ENCODE peak calls at places on chromosome 7, in eight cellular contexts. One of them, this sample, is unnamed.

GRCh38 chr7:117172283-117172682 is 150.6 kb downstream of the WNT2 start:
- DNase-seq in coronary artery: no peak
- DNase-seq in AG04450: no peak
- DNase-seq in HFF-Myc: no peak
- DNase-seq in B cell: no peak
- DNase-seq in fibroblast of lung: no peak
- DNase-seq in GM06990: no peak
- DNase-seq in kidney: no peak
- DNase-seq in this sample: no peak

GRCh38 chr7:156129589-156129988 is 317.3 kb upstream of the SHH start:
- DNase-seq in coronary artery: no peak
- DNase-seq in AG04450: no peak
- DNase-seq in HFF-Myc: no peak
- DNase-seq in B cell: no peak
- DNase-seq in fibroblast of lung: no peak
- DNase-seq in GM06990: no peak
- DNase-seq in kidney: no peak
- DNase-seq in this sample: no peak

GRCh38 chr7:1673581-1674102 is 3.6 kb downstream of the ELFN1 start:
- DNase-seq in coronary artery: peak; percentile 52
- DNase-seq in AG04450: no peak
- DNase-seq in HFF-Myc: no peak
- DNase-seq in B cell: no peak
- DNase-seq in fibroblast of lung: no peak
- DNase-seq in GM06990: no peak
- DNase-seq in kidney: peak; percentile 53
- DNase-seq in this sample: no peak

GRCh38 chr7:16004661-16005060 is 318.2 kb upstream of the MEOX2 start:
- DNase-seq in coronary artery: no peak
- DNase-seq in AG04450: no peak
- DNase-seq in HFF-Myc: no peak
- DNase-seq in B cell: no peak
- DNase-seq in fibroblast of lung: no peak
- DNase-seq in GM06990: no peak
- DNase-seq in kidney: no peak
- DNase-seq in this sample: no peak

GRCh38 chr7:7581531-7582179 is 15.0 kb downstream of the MIOS start:
- DNase-seq in coronary artery: no peak
- DNase-seq in AG04450: no peak
- DNase-seq in HFF-Myc: no peak
- DNase-seq in B cell: no peak
- DNase-seq in fibroblast of lung: no peak
- DNase-seq in GM06990: no peak
- DNase-seq in kidney: no peak
- DNase-seq in this sample: no peak

GRCh38 chr7:153380636-153381035 is 621.1 kb downstream of the ACTR3B start:
- DNase-seq in coronary artery: no peak
- DNase-seq in AG04450: no peak
- DNase-seq in HFF-Myc: no peak
- DNase-seq in B cell: no peak
- DNase-seq in fibroblast of lung: no peak
- DNase-seq in GM06990: no peak
- DNase-seq in kidney: no peak
- DNase-seq in this sample: no peak

GRCh38 chr7:81812514-81813472 is 42.9 kb upstream of the HGF start:
- DNase-seq in coronary artery: no peak
- DNase-seq in AG04450: no peak
- DNase-seq in HFF-Myc: no peak
- DNase-seq in B cell: no peak
- DNase-seq in fibroblast of lung: no peak
- DNase-seq in GM06990: peak; percentile 16
- DNase-seq in kidney: no peak
- DNase-seq in this sample: no peak

GRCh38 chr7:71286336-71286735 is 154.4 kb downstream of the GALNT17 start:
- DNase-seq in coronary artery: peak; percentile 70
- DNase-seq in AG04450: no peak
- DNase-seq in HFF-Myc: no peak
- DNase-seq in B cell: no peak
- DNase-seq in fibroblast of lung: no peak
- DNase-seq in GM06990: no peak
- DNase-seq in kidney: no peak
- DNase-seq in this sample: no peak

GRCh38 chr7:14936530-14936929 is 34.0 kb upstream of the DGKB start:
- DNase-seq in coronary artery: no peak
- DNase-seq in AG04450: no peak
- DNase-seq in HFF-Myc: no peak
- DNase-seq in B cell: no peak
- DNase-seq in fibroblast of lung: peak; percentile 30
- DNase-seq in GM06990: no peak
- DNase-seq in kidney: peak; percentile 60
- DNase-seq in this sample: no peak

GRCh38 chr7:77802557-77803410 is 4.2 kb downstream of the PHTF2 start:
- DNase-seq in coronary artery: no peak
- DNase-seq in AG04450: no peak
- DNase-seq in HFF-Myc: no peak
- DNase-seq in B cell: no peak
- DNase-seq in fibroblast of lung: no peak
- DNase-seq in GM06990: no peak
- DNase-seq in kidney: no peak
- DNase-seq in this sample: no peak

GRCh38 chr7:117190746-117191435 is 132.0 kb downstream of the WNT2 start:
- DNase-seq in coronary artery: no peak
- DNase-seq in AG04450: no peak
- DNase-seq in HFF-Myc: no peak
- DNase-seq in B cell: no peak
- DNase-seq in fibroblast of lung: no peak
- DNase-seq in GM06990: no peak
- DNase-seq in kidney: no peak
- DNase-seq in this sample: no peak

GRCh38 chr7:74007260-74007567 is 20.8 kb upstream of the ELN start:
- DNase-seq in coronary artery: no peak
- DNase-seq in AG04450: no peak
- DNase-seq in HFF-Myc: no peak
- DNase-seq in B cell: no peak
- DNase-seq in fibroblast of lung: no peak
- DNase-seq in GM06990: no peak
- DNase-seq in kidney: no peak
- DNase-seq in this sample: no peak

GRCh38 chr7:12490941-12491340 is 79.6 kb upstream of the SCIN start:
- DNase-seq in coronary artery: no peak
- DNase-seq in AG04450: no peak
- DNase-seq in HFF-Myc: no peak
- DNase-seq in B cell: no peak
- DNase-seq in fibroblast of lung: no peak
- DNase-seq in GM06990: no peak
- DNase-seq in kidney: no peak
- DNase-seq in this sample: no peak

GRCh38 chr7:12493866-12494265 is 76.7 kb upstream of the SCIN start:
- DNase-seq in coronary artery: no peak
- DNase-seq in AG04450: no peak
- DNase-seq in HFF-Myc: no peak
- DNase-seq in B cell: no peak
- DNase-seq in fibroblast of lung: no peak
- DNase-seq in GM06990: no peak
- DNase-seq in kidney: no peak
- DNase-seq in this sample: no peak

GRCh38 chr7:12491526-12491925 is 79.0 kb upstream of the SCIN start:
- DNase-seq in coronary artery: no peak
- DNase-seq in AG04450: no peak
- DNase-seq in HFF-Myc: no peak
- DNase-seq in B cell: no peak
- DNase-seq in fibroblast of lung: no peak
- DNase-seq in GM06990: no peak
- DNase-seq in kidney: no peak
- DNase-seq in this sample: no peak

GRCh38 chr7:12493407-12493806 is 77.1 kb upstream of the SCIN start:
- DNase-seq in coronary artery: no peak
- DNase-seq in AG04450: no peak
- DNase-seq in HFF-Myc: no peak
- DNase-seq in B cell: no peak
- DNase-seq in fibroblast of lung: peak; percentile 43
- DNase-seq in GM06990: no peak
- DNase-seq in kidney: no peak
- DNase-seq in this sample: no peak

DNA sequence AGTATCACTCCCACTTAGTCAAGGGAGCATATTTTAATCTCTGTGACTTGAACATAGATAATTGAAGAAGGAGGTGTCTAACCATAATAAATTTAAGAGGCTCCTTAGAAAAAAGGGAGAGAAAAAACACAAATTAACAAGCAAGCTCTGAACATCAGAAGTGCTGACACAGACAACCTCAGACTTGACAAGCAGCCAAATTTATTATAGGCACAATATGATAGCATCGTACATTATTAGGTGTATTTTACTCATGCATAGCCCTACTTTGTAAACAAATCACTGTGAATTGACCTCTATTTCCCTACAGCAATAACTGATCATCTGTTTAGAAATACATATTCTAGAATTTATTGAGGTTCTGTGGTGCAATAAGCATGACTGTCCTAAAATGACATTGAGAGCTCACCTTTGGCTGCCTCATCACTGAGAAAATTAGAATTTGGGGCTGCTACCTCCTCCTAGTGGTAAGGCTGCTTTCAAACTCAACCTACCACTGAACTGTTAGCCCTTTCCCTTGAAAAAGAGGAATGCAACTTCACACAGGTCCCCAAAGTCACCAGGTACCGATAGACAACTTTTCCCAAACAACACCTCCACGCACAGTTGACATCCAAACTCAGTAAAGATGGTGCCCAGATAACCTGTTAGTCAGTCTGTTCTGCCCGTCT is 76.0 kb upstream of the SCIN start:
- DNase-seq in coronary artery: no peak
- DNase-seq in AG04450: no peak
- DNase-seq in HFF-Myc: no peak
- DNase-seq in B cell: no peak
- DNase-seq in fibroblast of lung: no peak
- DNase-seq in GM06990: no peak
- DNase-seq in kidney: no peak
- DNase-seq in this sample: no peak
- TF ChIP-seq CTCF in coronary artery: no peak
- TF ChIP-seq CTCF in AG04450: peak; percentile 9
- TF ChIP-seq CTCF in HFF-Myc: no peak
- TF ChIP-seq CTCF in B cell: no peak
- TF ChIP-seq CTCF in fibroblast of lung: peak; percentile 11
- TF ChIP-seq CTCF in GM06990: peak; percentile 38
- TF ChIP-seq CTCF in kidney: no peak
- TF ChIP-seq CTCF in this sample: no peak

GRCh38 chr7:158227258-158227657 is 360.4 kb downstream of the PTPRN2 start:
- DNase-seq in coronary artery: no peak
- DNase-seq in AG04450: no peak
- DNase-seq in HFF-Myc: no peak
- DNase-seq in B cell: no peak
- DNase-seq in fibroblast of lung: no peak
- DNase-seq in GM06990: no peak
- DNase-seq in kidney: no peak
- DNase-seq in this sample: no peak

GRCh38 chr7:158228986-158229385 is 358.6 kb downstream of the PTPRN2 start:
- DNase-seq in coronary artery: no peak
- DNase-seq in AG04450: no peak
- DNase-seq in HFF-Myc: no peak
- DNase-seq in B cell: no peak
- DNase-seq in fibroblast of lung: no peak
- DNase-seq in GM06990: no peak
- DNase-seq in kidney: no peak
- DNase-seq in this sample: no peak

GRCh38 chr7:158229945-158230344 is 357.7 kb downstream of the PTPRN2 start:
- DNase-seq in coronary artery: no peak
- DNase-seq in AG04450: no peak
- DNase-seq in HFF-Myc: no peak
- DNase-seq in B cell: no peak
- DNase-seq in fibroblast of lung: no peak
- DNase-seq in GM06990: no peak
- DNase-seq in kidney: no peak
- DNase-seq in this sample: no peak

DNA sequence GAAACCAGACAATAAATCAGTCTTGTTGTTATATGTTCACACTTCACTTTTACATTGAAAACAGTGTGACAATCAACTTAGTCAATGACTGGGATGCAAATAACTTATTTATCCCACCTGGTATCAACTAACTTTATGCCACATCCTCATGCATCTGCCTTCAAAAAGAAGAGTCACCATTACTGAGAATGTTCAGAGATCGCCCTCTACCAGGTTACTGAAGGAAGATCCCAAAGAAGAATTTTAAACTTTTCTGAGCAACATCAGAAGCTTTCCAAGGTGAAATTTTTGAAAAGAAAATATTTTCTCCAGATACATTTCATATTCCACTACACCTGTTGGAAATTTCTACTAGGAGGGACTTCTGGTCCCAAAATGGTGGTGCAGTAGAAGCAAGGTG is 359.5 kb downstream of the PTPRN2 start:
- DNase-seq in coronary artery: no peak
- DNase-seq in AG04450: no peak
- DNase-seq in HFF-Myc: no peak
- DNase-seq in B cell: no peak
- DNase-seq in fibroblast of lung: no peak
- DNase-seq in GM06990: no peak
- DNase-seq in kidney: no peak
- DNase-seq in this sample: no peak
- TF ChIP-seq CTCF in coronary artery: no peak
- TF ChIP-seq CTCF in AG04450: no peak
- TF ChIP-seq CTCF in HFF-Myc: no peak
- TF ChIP-seq CTCF in B cell: no peak
- TF ChIP-seq CTCF in fibroblast of lung: no peak
- TF ChIP-seq CTCF in GM06990: no peak
- TF ChIP-seq CTCF in kidney: no peak
- TF ChIP-seq CTCF in this sample: no peak

DNA sequence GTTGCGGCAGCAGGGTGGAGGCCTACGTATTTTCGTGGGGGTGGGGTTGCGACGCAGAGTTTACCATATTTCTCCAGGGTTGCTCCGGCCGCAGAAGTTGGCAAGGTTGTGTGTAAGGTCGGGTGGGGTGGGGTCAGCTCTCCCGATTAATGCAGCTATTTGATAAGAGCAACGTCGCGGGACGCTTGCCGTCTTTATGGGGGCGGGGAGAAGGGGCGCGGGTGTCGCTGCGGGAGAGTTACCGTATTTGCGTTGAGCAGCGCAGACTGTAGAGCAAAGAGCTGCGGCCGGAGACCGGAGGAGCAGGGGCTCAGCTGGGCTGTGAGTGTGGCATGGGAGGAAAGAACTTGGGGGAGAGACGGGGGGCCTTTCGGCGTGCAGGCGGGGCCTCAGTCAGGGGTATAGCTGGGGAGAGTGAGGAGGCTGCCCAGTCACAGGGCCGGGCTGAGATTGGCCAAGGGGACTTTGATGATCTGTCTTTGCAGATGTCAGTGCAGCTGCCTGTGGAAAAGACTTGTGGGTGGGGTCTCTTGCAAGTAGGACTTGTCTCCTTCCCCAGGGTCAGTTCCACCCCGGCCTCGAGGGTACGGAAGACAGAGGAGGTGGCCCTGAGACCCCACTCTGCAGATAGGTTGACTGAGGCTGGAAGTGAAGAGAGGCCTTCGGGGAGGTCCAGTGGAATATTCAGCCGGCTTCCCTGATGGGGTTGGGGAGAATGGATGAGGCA is 26.6 kb downstream of the ZNF775 start:
- DNase-seq in coronary artery: no peak
- DNase-seq in AG04450: no peak
- DNase-seq in HFF-Myc: no peak
- DNase-seq in B cell: peak; percentile 59
- DNase-seq in fibroblast of lung: no peak
- DNase-seq in GM06990: peak; percentile 73
- DNase-seq in kidney: peak; percentile 83
- DNase-seq in this sample: peak; percentile 66
- TF ChIP-seq CTCF in coronary artery: no peak
- TF ChIP-seq CTCF in AG04450: no peak
- TF ChIP-seq CTCF in HFF-Myc: no peak
- TF ChIP-seq CTCF in B cell: peak; percentile 3
- TF ChIP-seq CTCF in fibroblast of lung: no peak
- TF ChIP-seq CTCF in GM06990: no peak
- TF ChIP-seq CTCF in kidney: no peak
- TF ChIP-seq CTCF in this sample: no peak

GRCh38 chr7:157539521-157539920 is 202.7 kb downstream of the DNAJB6 start:
- DNase-seq in coronary artery: no peak
- DNase-seq in AG04450: no peak
- DNase-seq in HFF-Myc: no peak
- DNase-seq in B cell: no peak
- DNase-seq in fibroblast of lung: no peak
- DNase-seq in GM06990: no peak
- DNase-seq in kidney: peak; percentile 54
- DNase-seq in this sample: no peak
- TF ChIP-seq CTCF in coronary artery: no peak
- TF ChIP-seq CTCF in AG04450: no peak
- TF ChIP-seq CTCF in HFF-Myc: no peak
- TF ChIP-seq CTCF in B cell: no peak
- TF ChIP-seq CTCF in fibroblast of lung: no peak
- TF ChIP-seq CTCF in GM06990: no peak
- TF ChIP-seq CTCF in kidney: no peak
- TF ChIP-seq CTCF in this sample: no peak